ENCODE peak calls at places on chromosomes 2 and 18, in eight cellular contexts. V, J, B, S, I, O, U and T are unnamed samples.

GRCh38 chr2:23285076-23285795 is 99.7 kb upstream of the KLHL29 start:
- DNase-seq in V (no peak), J (no peak), B (no peak), S (peak; percentile 32), I (peak; percentile 8), O (no peak), U (no peak), T (no peak)

GRCh38 chr2:9594361-9595063 is 36.3 kb downstream of the YWHAQ start:
- DNase-seq in V (no peak), J (no peak), B (peak; percentile 84), S (peak; percentile 75), I (peak; percentile 94), O (no peak), U (no peak), T (no peak)

GRCh38 chr2:99867690-99868089 is 274.7 kb downstream of the AFF3 start:
- DNase-seq in V (no peak), J (no peak), B (peak; percentile 45), S (peak; percentile 26), I (peak; percentile 7), O (no peak), U (no peak), T (no peak)

GRCh38 chr2:11573418-11574175 is 39.8 kb downstream of the GREB1 start:
- DNase-seq in V (no peak), J (no peak), B (peak; percentile 32), S (no peak), I (no peak), O (no peak), U (no peak), T (peak; percentile 39)

GRCh38 chr18:22998336-22998735 is 65.2 kb downstream of the RBBP8 start:
- DNase-seq in V (no peak), J (no peak), B (no peak), S (no peak), I (no peak), O (no peak), U (no peak), T (no peak)

GRCh38 chr2:168090366-168091019 is 156.9 kb downstream of the STK39 start:
- DNase-seq in V (peak; percentile 12), J (no peak), B (no peak), S (no peak), I (no peak), O (no peak), U (no peak), T (no peak)

GRCh38 chr2:232126301-232127085 is 165.0 kb downstream of the DIS3L2 start:
- DNase-seq in V (no peak), J (no peak), B (no peak), S (no peak), I (no peak), O (no peak), U (no peak), T (no peak)

GRCh38 chr2:75503048-75503607 is 57.6 kb downstream of the EVA1A start:
- DNase-seq in V (no peak), J (no peak), B (peak; percentile 85), S (peak; percentile 91), I (peak; percentile 87), O (no peak), U (peak; percentile 35), T (no peak)

GRCh38 chr2:72138011-72138881 is 9.4 kb downstream of the CYP26B1 start:
- DNase-seq in V (no peak), J (no peak), B (no peak), S (no peak), I (no peak), O (no peak), U (no peak), T (peak; percentile 87)

GRCh38 chr18:44887227-44887631 is 206.5 kb downstream of the SETBP1 start:
- DNase-seq in V (peak; percentile 51), J (no peak), B (peak; percentile 32), S (peak; percentile 98), I (peak; percentile 96), O (no peak), U (no peak), T (no peak)

GRCh38 chr2:219142329-219142728 is 18.3 kb downstream of the NHEJ1 start:
- DNase-seq in V (no peak), J (no peak), B (peak; percentile 88), S (peak; percentile 29), I (peak; percentile 77), O (no peak), U (no peak), T (peak; percentile 93)

GRCh38 chr2:40511661-40512213 is 59.8 kb upstream of the SLC8A1 start:
- DNase-seq in V (no peak), J (no peak), B (peak; percentile 75), S (no peak), I (peak; percentile 2), O (no peak), U (no peak), T (no peak)

GRCh38 chr2:83686863-83687262 is 772.2 kb downstream of the SUCLG1 start:
- DNase-seq in V (no peak), J (no peak), B (no peak), S (peak; percentile 2), I (no peak), O (no peak), U (no peak), T (no peak)

GRCh38 chr2:3500326-3500899 is 18.9 kb downstream of the ADI1 start:
- DNase-seq in V (no peak), J (no peak), B (no peak), S (no peak), I (no peak), O (no peak), U (no peak), T (no peak)

DNA sequence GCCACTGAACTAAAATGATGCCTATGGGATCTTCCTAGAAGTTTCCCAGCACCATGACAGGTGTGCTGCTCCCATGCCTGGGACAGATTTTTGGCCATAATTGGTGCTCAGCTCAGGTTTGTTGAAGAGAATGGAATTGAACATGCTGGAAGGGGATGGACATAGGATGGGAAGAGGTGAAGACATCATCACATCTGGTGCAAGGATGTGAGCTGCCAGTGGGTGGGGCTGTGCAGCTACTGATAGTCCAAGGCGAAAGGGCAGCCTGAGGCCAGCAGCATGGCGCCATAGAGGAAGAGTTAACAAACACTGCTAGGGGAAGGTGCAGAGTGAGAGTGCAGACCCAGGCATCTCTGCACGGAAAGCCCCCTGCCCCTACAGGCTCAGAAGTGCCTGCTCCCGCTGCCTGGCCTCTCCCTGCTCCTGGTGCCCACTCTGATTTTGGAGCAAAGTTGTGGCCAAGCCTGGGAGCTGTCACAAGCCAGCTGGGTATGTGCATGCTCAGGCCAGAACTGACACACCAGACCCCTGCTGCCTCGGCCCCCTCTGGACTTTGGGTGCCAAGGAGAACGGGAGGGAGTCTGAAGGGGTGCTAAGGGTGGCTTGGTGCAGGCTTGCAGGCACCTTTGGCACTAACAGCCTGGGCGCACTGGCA is 178.6 kb downstream of the ZBTB7C start:
- DNase-seq in V (peak; percentile 45), J (peak; percentile 62), B (peak; percentile 53), S (peak; percentile 49), I (peak; percentile 61), O (peak; percentile 40), U (peak; percentile 72), T (no peak)
- TF ChIP-seq CTCF in V (peak; percentile 35), J (peak; percentile 77), B (peak; percentile 68), S (peak; percentile 86), I (peak; percentile 82), O (peak; percentile 52), U (peak; percentile 41), T (peak; percentile 81)

GRCh38 chr2:36351291-36352023 is 4.1 kb upstream of the CRIM1 start:
- DNase-seq in V (no peak), J (no peak), B (no peak), S (no peak), I (no peak), O (no peak), U (no peak), T (no peak)

GRCh38 chr2:36355157-36355889 is at the start of gene CRIM1:
- DNase-seq in V (peak; percentile 86), J (peak; percentile 75), B (peak; percentile 95), S (peak; percentile 75), I (peak; percentile 91), O (peak; percentile 94), U (peak; percentile 84), T (peak; percentile 95)

GRCh38 chr2:36354816-36355156 is 792 bp upstream of the CRIM1 start:
- DNase-seq in V (no peak), J (no peak), B (no peak), S (no peak), I (no peak), O (no peak), U (no peak), T (no peak)

GRCh38 chr2:36352024-36352398 is 3.6 kb upstream of the CRIM1 start:
- DNase-seq in V (peak; percentile 65), J (no peak), B (peak; percentile 66), S (no peak), I (no peak), O (no peak), U (no peak), T (no peak)

DNA sequence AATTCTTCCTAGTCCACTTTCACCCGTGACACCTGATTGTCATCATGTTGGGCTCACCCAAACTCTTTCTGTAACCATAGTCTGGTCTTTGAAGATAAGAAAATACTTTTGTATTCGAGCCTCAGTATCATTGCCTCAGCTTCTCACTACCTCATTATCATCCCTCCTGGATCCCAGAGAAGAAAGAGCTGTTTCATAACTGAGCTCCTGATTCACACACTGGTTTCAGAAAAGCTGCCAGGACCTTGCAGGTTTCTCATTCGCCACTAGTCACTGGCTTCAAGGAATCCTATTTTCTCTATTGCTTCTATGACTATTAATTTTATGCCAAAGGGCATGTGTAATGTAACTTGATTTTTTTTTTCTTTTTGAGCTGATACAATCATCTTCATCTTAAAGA is 2.9 kb upstream of the CRIM1 start:
- DNase-seq in V (no peak), J (no peak), B (peak; percentile 78), S (peak; percentile 86), I (peak; percentile 91), O (no peak), U (no peak), T (no peak)
- TF ChIP-seq CTCF in V (no peak), J (no peak), B (no peak), S (peak; percentile 44), I (peak; percentile 26), O (no peak), U (no peak), T (no peak)

GRCh38 chr18:7566587-7567486 is at the start of gene PTPRM:
- DNase-seq in V (peak; percentile 89), J (peak; percentile 75), B (peak; percentile 78), S (peak; percentile 44), I (peak; percentile 75), O (peak; percentile 93), U (peak; percentile 90), T (peak; percentile 82)
- TF ChIP-seq CTCF in V (peak; percentile 43), J (peak; percentile 48), B (peak; percentile 21), S (peak; percentile 64), I (peak; percentile 31), O (peak; percentile 55), U (no peak), T (peak; percentile 55)

DNA sequence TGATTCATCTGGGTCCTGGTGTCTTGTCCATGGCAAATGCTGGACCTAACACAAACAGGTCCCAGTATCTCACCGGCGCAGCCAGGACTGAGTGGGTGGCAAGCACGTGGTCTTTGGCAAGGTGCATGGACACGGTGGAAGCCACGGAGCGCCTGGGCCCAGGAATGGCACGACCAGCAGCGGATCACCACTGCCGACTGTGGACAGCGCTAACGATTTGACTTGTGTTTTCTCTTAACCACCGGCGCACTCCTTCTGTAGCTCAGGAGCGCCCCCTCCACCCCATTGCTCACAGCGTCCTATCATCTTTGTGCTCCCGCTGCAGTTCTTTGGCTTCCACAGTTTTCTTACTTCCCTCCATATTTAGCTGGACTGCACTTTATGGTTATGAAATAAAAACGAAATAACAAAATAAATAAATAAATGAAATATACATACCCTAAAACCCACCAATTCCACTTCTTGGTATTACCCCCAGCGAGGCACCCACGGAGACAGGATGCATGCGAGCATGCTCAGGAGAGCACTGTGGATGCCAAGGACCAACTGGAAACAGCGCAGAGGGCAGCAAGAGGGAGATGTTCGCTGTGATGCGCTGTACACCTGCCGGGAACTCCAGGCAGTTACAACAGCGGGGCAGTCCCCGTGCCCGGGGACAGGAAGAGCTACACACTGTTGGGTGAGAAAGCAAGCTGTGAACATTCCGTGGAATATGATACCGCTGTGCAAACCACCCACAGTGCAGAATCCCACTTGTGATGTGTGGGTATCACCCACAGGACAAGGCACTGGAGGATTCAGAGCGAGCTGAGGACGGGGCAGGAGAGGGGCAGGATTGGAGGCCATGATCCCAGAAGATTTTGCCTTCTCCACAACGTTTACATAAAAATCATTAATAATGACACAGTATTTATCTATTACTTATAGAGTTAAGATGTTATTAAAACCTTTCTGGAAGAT is 7.0 kb upstream of the CIDEA start:
- DNase-seq in V (no peak), J (no peak), B (no peak), S (no peak), I (no peak), O (no peak), U (peak; percentile 66), T (no peak)
- TF ChIP-seq CTCF in V (peak; percentile 12), J (peak; percentile 68), B (peak; percentile 51), S (peak; percentile 60), I (no peak), O (peak; percentile 29), U (peak; percentile 38), T (peak; percentile 74)